ENCODE peak calls at places on chromosome 6, in six cellular contexts. P, L, Z, C, W and V are unnamed samples.

GRCh38 chr6:17768388-17768787 is 61.7 kb upstream of the NUP153 start:
- DNase-seq in P (no peak), L (no peak), Z (no peak), C (no peak), W (no peak), V (no peak)

GRCh38 chr6:154258064-154258757 is 98.4 kb downstream of the IPCEF1 start:
- DNase-seq in P (no peak), L (no peak), Z (no peak), C (no peak), W (no peak), V (no peak)

GRCh38 chr6:39568896-39569295 is 156.3 kb downstream of the KIF6 start:
- DNase-seq in P (no peak), L (no peak), Z (no peak), C (no peak), W (no peak), V (no peak)

GRCh38 chr6:26020983-26021349 is 58.4 kb downstream of the TRIM38 start:
- DNase-seq in P (peak; percentile 88), L (peak; percentile 56), Z (peak; percentile 72), C (peak; percentile 58), W (peak; percentile 66), V (no peak)

GRCh38 chr6:113329942-113330897 is 526.9 kb upstream of the MARCKS start:
- DNase-seq in P (no peak), L (no peak), Z (no peak), C (no peak), W (no peak), V (no peak)

GRCh38 chr6:43972179-43972914 is 154.9 kb downstream of the MRPL14 start:
- DNase-seq in P (no peak), L (no peak), Z (no peak), C (no peak), W (no peak), V (no peak)

GRCh38 chr6:83852528-83853177 is 507 bp upstream of the RIPPLY2 start:
- DNase-seq in P (no peak), L (no peak), Z (no peak), C (no peak), W (no peak), V (no peak)

GRCh38 chr6:63451238-63451637 is 121.0 kb upstream of the LOC128125822 start:
- DNase-seq in P (no peak), L (no peak), Z (no peak), C (no peak), W (no peak), V (no peak)

GRCh38 chr6:15892369-15892768 is 229.5 kb upstream of the DTNBP1 start:
- DNase-seq in P (no peak), L (no peak), Z (no peak), C (no peak), W (no peak), V (no peak)

GRCh38 chr6:11653028-11653583 is 115.6 kb downstream of the TMEM170B start:
- DNase-seq in P (no peak), L (no peak), Z (no peak), C (peak; percentile 31), W (no peak), V (no peak)

GRCh38 chr6:166595061-166595780 is 8.7 kb upstream of the RAMACL start:
- DNase-seq in P (no peak), L (no peak), Z (no peak), C (no peak), W (no peak), V (no peak)

GRCh38 chr6:161869491-161869890 is 595.6 kb upstream of the AGPAT4 start:
- DNase-seq in P (no peak), L (no peak), Z (no peak), C (no peak), W (no peak), V (no peak)

GRCh38 chr6:42727627-42728026 is 5.2 kb upstream of the PRPH2 start:
- DNase-seq in P (no peak), L (no peak), Z (no peak), C (no peak), W (no peak), V (no peak)

GRCh38 chr6:7684076-7684475 is 41.8 kb upstream of the BMP6 start:
- DNase-seq in P (no peak), L (no peak), Z (no peak), C (no peak), W (no peak), V (no peak)

GRCh38 chr6:42255050-42255449 is 37.4 kb upstream of the MRPS10 start:
- DNase-seq in P (no peak), L (no peak), Z (no peak), C (no peak), W (no peak), V (no peak)

GRCh38 chr6:111789593-111789992 is 83.7 kb downstream of the FYN start:
- DNase-seq in P (no peak), L (peak; percentile 45), Z (no peak), C (peak; percentile 39), W (no peak), V (no peak)

GRCh38 chr6:144543006-144543871 is 258.1 kb downstream of the UTRN start:
- DNase-seq in P (no peak), L (no peak), Z (peak; percentile 32), C (no peak), W (no peak), V (no peak)

DNA sequence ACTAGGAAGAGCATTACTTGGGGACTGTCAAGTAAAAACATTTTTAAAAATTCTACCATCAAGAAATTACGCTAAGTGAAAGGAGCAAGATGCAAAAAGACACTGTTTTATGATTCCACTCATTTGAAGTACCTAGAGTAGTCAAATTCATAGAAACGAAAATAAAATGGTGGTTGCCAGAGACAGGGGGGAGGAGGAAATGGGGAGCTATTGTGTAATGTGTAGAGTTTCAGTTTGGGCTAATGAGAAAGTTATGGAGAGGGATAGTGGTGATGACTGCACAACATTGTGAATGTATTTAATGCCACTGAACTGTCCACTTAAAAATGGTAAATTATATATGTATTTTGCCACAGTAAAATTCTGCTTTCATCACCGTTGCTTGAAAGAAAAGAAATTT is 83.8 kb downstream of the UST start:
- DNase-seq in P (no peak), L (no peak), Z (no peak), C (no peak), W (no peak), V (no peak)
- H3K9me3 ChIP-seq in P (no peaks in the 10 kb centered on the region), L (no peaks in the 10 kb centered on the region), Z (no peaks in the 10 kb centered on the region), C (no peaks in the 10 kb centered on the region), W (no peaks in the 10 kb centered on the region), V (no peaks in the 10 kb centered on the region)

DNA sequence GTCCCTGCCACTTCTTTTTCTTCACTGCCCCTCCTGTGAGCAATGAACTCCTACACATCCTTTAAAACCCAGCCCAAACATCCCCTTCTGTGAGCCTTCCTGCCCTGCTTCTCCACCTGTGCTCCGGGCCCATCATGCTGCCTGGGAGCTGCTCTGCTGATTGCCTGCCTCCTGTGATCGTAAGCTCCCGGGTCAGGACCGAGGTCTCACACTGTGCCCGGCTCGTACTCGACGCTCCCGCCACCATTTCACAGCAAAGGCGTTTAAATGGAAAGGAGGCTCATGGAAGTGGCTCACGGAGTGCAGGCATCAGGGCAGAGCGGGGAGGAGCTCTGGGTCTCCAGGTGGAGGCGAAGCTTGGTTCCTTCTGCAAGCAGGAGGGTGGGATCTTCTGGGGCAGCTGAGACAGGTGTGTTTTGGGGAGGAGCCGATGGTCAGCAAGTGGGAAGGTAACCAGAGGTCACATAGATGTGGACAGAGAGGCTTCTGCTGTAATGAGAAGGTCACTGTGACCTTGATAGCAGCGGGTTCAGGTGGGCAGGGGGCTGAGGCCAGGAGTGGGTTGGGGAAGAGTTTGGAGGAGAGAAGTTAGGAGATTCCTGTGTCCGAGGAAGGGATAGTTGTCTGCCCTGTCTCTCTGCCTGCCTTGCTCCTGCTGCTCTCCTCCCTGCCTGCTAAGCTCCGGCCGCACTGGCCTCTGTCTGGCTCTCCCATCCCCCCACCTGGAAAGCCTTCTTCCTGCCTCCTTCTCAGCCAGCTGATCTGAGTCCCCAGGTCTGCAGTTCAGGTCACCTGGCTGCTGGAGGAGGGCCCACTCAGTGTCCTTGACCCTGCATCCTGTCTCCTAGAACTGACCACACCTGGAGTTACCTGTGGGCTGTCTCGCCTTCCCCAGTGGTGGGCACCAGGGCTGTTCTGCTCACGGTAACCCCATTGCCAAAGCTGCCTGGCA is 52.7 kb upstream of the FRMD1 start:
- DNase-seq in P (no peak), L (no peak), Z (no peak), C (no peak), W (no peak), V (no peak)
- H3K9me3 ChIP-seq in P (no peaks in the 10 kb centered on the region), L (no peaks in the 10 kb centered on the region), Z (no peaks in the 10 kb centered on the region), C (no peaks in the 10 kb centered on the region), W (no peaks in the 10 kb centered on the region), V (no peaks in the 10 kb centered on the region)

GRCh38 chr6:22363166-22363965 is 66.5 kb upstream of the PRL start:
- DNase-seq in P (no peak), L (no peak), Z (no peak), C (no peak), W (no peak), V (no peak)
- H3K9me3 ChIP-seq in P (no peaks in the 10 kb centered on the region), L (no peaks in the 10 kb centered on the region), Z (no peaks in the 10 kb centered on the region), C (peaks cover 8% of the 10 kb centered on the region), W (no peaks in the 10 kb centered on the region), V (no peaks in the 10 kb centered on the region)

GRCh38 chr6:158347335-158347734 is 35.1 kb downstream of the TULP4 start:
- DNase-seq in P (no peak), L (no peak), Z (no peak), C (no peak), W (no peak), V (no peak)
- H3K9me3 ChIP-seq in P (no peaks in the 10 kb centered on the region), L (no peaks in the 10 kb centered on the region), Z (peaks cover 14% of the 10 kb centered on the region), C (peaks cover 14% of the 10 kb centered on the region), W (no peaks in the 10 kb centered on the region), V (no peaks in the 10 kb centered on the region)

DNA sequence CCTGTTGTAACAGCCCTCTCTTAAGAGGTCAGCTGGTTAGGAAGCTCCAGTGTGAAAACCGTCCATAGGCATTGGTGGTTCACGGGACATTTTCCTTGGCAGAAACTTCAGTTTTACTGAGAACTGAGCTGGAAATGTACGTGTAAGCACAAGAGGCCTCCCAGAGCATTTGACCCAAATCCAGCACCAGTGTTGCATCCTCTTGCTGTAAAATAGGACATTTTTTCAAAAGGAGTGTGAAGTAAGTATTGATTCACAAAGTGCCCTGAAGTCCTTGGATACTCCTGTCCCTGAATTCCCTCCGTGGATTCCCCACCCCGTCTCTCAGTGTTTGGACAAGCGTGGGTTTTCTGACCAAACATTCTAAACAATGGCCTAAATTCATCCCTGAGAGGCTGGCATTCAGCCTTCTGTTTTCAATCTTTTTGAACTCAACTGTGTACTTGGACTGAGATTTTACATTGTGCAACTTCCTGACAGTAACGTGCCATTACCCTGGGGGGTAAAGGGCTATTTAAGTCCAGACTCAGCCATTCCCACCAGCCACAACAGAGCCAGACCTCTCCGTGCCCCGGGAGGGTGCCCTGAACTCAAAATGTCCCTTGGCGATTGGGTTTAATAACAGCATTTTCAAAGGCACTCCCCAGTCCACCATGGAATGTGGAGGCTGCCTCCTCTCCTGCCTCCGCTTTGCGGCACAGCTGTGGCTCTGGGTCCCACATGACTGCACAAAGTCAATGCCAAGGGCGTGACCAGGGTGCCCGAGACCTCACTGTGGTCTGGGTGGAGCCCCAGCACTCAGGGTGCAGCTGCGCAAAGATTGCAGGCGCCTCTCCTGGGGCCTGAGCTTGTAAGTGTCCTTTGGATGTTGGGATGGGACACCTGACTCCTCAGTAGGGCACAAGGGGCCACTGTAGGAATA is 92.7 kb upstream of the AFDN start:
- DNase-seq in P (peak; percentile 70), L (peak; percentile 79), Z (no peak), C (no peak), W (peak; percentile 40), V (no peak)
- H3K9me3 ChIP-seq in P (no peaks in the 10 kb centered on the region), L (no peaks in the 10 kb centered on the region), Z (no peaks in the 10 kb centered on the region), C (no peaks in the 10 kb centered on the region), W (no peaks in the 10 kb centered on the region), V (no peaks in the 10 kb centered on the region)